ENCODE peak calls at places on chromosomes 7 and 10, in ten cellular contexts. One of them, this sample, is unnamed.

GRCh38 chr10:59361659-59362183 is 628 bp downstream of the FAM13C start:
- DNase-seq in choroid plexus epithelial cell: no peak
- DNase-seq in heart left ventricle: no peak
- DNase-seq in pancreas: no peak
- DNase-seq in lower lobe of right lung: no peak
- DNase-seq in astrocyte of the spinal cord: no peak
- DNase-seq in tibial nerve: no peak
- DNase-seq in tibial artery: no peak
- DNase-seq in fibroblast of mammary gland: no peak
- DNase-seq in A549: no peak
- DNase-seq in this sample: peak

GRCh38 chr10:84244651-84245270 is at the start of gene RGR:
- DNase-seq in choroid plexus epithelial cell: no peak
- DNase-seq in heart left ventricle: no peak
- DNase-seq in pancreas: no peak
- DNase-seq in lower lobe of right lung: no peak
- DNase-seq in astrocyte of the spinal cord: no peak
- DNase-seq in tibial nerve: peak
- DNase-seq in tibial artery: no peak
- DNase-seq in fibroblast of mammary gland: no peak
- DNase-seq in A549: no peak
- DNase-seq in this sample: no peak

GRCh38 chr10:96910488-96911395 is 78.6 kb downstream of the LCOR start:
- DNase-seq in choroid plexus epithelial cell: peak
- DNase-seq in heart left ventricle: no peak
- DNase-seq in pancreas: no peak
- DNase-seq in lower lobe of right lung: no peak
- DNase-seq in astrocyte of the spinal cord: peak
- DNase-seq in tibial nerve: peak
- DNase-seq in tibial artery: no peak
- DNase-seq in fibroblast of mammary gland: peak
- DNase-seq in A549: peak
- DNase-seq in this sample: peak

GRCh38 chr10:48404646-48405045 is 98.2 kb downstream of the MAPK8 start:
- DNase-seq in choroid plexus epithelial cell: peak
- DNase-seq in heart left ventricle: no peak
- DNase-seq in pancreas: no peak
- DNase-seq in lower lobe of right lung: no peak
- DNase-seq in astrocyte of the spinal cord: no peak
- DNase-seq in tibial nerve: no peak
- DNase-seq in tibial artery: no peak
- DNase-seq in fibroblast of mammary gland: peak
- DNase-seq in A549: no peak
- DNase-seq in this sample: no peak

GRCh38 chr7:134949171-134949570 is 37.1 kb upstream of the AGBL3 start:
- DNase-seq in choroid plexus epithelial cell: peak
- DNase-seq in heart left ventricle: no peak
- DNase-seq in pancreas: no peak
- DNase-seq in lower lobe of right lung: no peak
- DNase-seq in astrocyte of the spinal cord: no peak
- DNase-seq in tibial nerve: no peak
- DNase-seq in tibial artery: no peak
- DNase-seq in fibroblast of mammary gland: no peak
- DNase-seq in A549: no peak
- DNase-seq in this sample: no peak

GRCh38 chr7:89223906-89224395 is 428.4 kb upstream of the TEX47 start:
- DNase-seq in choroid plexus epithelial cell: no peak
- DNase-seq in heart left ventricle: no peak
- DNase-seq in pancreas: no peak
- DNase-seq in lower lobe of right lung: no peak
- DNase-seq in astrocyte of the spinal cord: no peak
- DNase-seq in tibial nerve: no peak
- DNase-seq in tibial artery: no peak
- DNase-seq in fibroblast of mammary gland: peak
- DNase-seq in A549: no peak
- DNase-seq in this sample: peak

GRCh38 chr10:97096327-97097153 is 89.2 kb downstream of the SLIT1 start:
- DNase-seq in choroid plexus epithelial cell: no peak
- DNase-seq in heart left ventricle: peak
- DNase-seq in pancreas: no peak
- DNase-seq in lower lobe of right lung: no peak
- DNase-seq in astrocyte of the spinal cord: no peak
- DNase-seq in tibial nerve: no peak
- DNase-seq in tibial artery: no peak
- DNase-seq in fibroblast of mammary gland: no peak
- DNase-seq in A549: no peak
- DNase-seq in this sample: no peak

GRCh38 chr10:126037946-126038345 is 141.6 kb downstream of the FANK1 start:
- DNase-seq in choroid plexus epithelial cell: no peak
- DNase-seq in heart left ventricle: no peak
- DNase-seq in pancreas: no peak
- DNase-seq in lower lobe of right lung: no peak
- DNase-seq in astrocyte of the spinal cord: no peak
- DNase-seq in tibial nerve: no peak
- DNase-seq in tibial artery: no peak
- DNase-seq in fibroblast of mammary gland: no peak
- DNase-seq in A549: no peak
- DNase-seq in this sample: no peak

GRCh38 chr7:124989911-124990310 is 60.3 kb upstream of the POT1 start:
- DNase-seq in choroid plexus epithelial cell: peak
- DNase-seq in heart left ventricle: no peak
- DNase-seq in pancreas: no peak
- DNase-seq in lower lobe of right lung: no peak
- DNase-seq in astrocyte of the spinal cord: peak
- DNase-seq in tibial nerve: no peak
- DNase-seq in tibial artery: no peak
- DNase-seq in fibroblast of mammary gland: peak
- DNase-seq in A549: no peak
- DNase-seq in this sample: no peak

GRCh38 chr7:151283302-151283701 is 34.8 kb upstream of the SMARCD3 start:
- DNase-seq in choroid plexus epithelial cell: no peak
- DNase-seq in heart left ventricle: no peak
- DNase-seq in pancreas: no peak
- DNase-seq in lower lobe of right lung: no peak
- DNase-seq in astrocyte of the spinal cord: no peak
- DNase-seq in tibial nerve: no peak
- DNase-seq in tibial artery: no peak
- DNase-seq in fibroblast of mammary gland: no peak
- DNase-seq in A549: no peak
- DNase-seq in this sample: no peak

GRCh38 chr7:47191876-47192291 is 390.0 kb downstream of the TNS3 start:
- DNase-seq in choroid plexus epithelial cell: no peak
- DNase-seq in heart left ventricle: no peak
- DNase-seq in pancreas: no peak
- DNase-seq in lower lobe of right lung: peak
- DNase-seq in astrocyte of the spinal cord: no peak
- DNase-seq in tibial nerve: no peak
- DNase-seq in tibial artery: no peak
- DNase-seq in fibroblast of mammary gland: no peak
- DNase-seq in A549: no peak
- DNase-seq in this sample: no peak

GRCh38 chr7:50791363-50791762 is 8.7 kb upstream of the GRB10 start:
- DNase-seq in choroid plexus epithelial cell: no peak
- DNase-seq in heart left ventricle: no peak
- DNase-seq in pancreas: no peak
- DNase-seq in lower lobe of right lung: no peak
- DNase-seq in astrocyte of the spinal cord: no peak
- DNase-seq in tibial nerve: no peak
- DNase-seq in tibial artery: no peak
- DNase-seq in fibroblast of mammary gland: no peak
- DNase-seq in A549: no peak
- DNase-seq in this sample: no peak
- H3K4me3 ChIP-seq in choroid plexus epithelial cell: peak
- H3K4me3 ChIP-seq in heart left ventricle: peak
- H3K4me3 ChIP-seq in pancreas: peak
- H3K4me3 ChIP-seq in lower lobe of right lung: peak
- H3K4me3 ChIP-seq in astrocyte of the spinal cord: peak
- H3K4me3 ChIP-seq in tibial nerve: peak
- H3K4me3 ChIP-seq in tibial artery: peak
- H3K4me3 ChIP-seq in fibroblast of mammary gland: peak
- H3K4me3 ChIP-seq in A549: peak
- H3K4me3 ChIP-seq in this sample: peak

GRCh38 chr10:33660329-33660728 is 325.9 kb upstream of the NRP1 start:
- DNase-seq in choroid plexus epithelial cell: no peak
- DNase-seq in heart left ventricle: no peak
- DNase-seq in pancreas: no peak
- DNase-seq in lower lobe of right lung: no peak
- DNase-seq in astrocyte of the spinal cord: no peak
- DNase-seq in tibial nerve: no peak
- DNase-seq in tibial artery: no peak
- DNase-seq in fibroblast of mammary gland: no peak
- DNase-seq in A549: no peak
- DNase-seq in this sample: no peak
- TF ChIP-seq CTCF in choroid plexus epithelial cell: no peak
- TF ChIP-seq CTCF in heart left ventricle: no peak
- TF ChIP-seq CTCF in pancreas: no peak
- TF ChIP-seq CTCF in lower lobe of right lung: no peak
- TF ChIP-seq CTCF in astrocyte of the spinal cord: no peak
- TF ChIP-seq CTCF in tibial nerve: no peak
- TF ChIP-seq CTCF in tibial artery: no peak
- TF ChIP-seq CTCF in fibroblast of mammary gland: no peak
- TF ChIP-seq CTCF in A549: no peak
- TF ChIP-seq CTCF in this sample: no peak

GRCh38 chr7:99410635-99411034 is 1.9 kb downstream of the BUD31 start:
- DNase-seq in choroid plexus epithelial cell: no peak
- DNase-seq in heart left ventricle: no peak
- DNase-seq in pancreas: no peak
- DNase-seq in lower lobe of right lung: no peak
- DNase-seq in astrocyte of the spinal cord: no peak
- DNase-seq in tibial nerve: no peak
- DNase-seq in tibial artery: no peak
- DNase-seq in fibroblast of mammary gland: no peak
- DNase-seq in A549: no peak
- DNase-seq in this sample: no peak
- H3K4me3 ChIP-seq in choroid plexus epithelial cell: no peak
- H3K4me3 ChIP-seq in heart left ventricle: no peak
- H3K4me3 ChIP-seq in pancreas: no peak
- H3K4me3 ChIP-seq in lower lobe of right lung: no peak
- H3K4me3 ChIP-seq in astrocyte of the spinal cord: no peak
- H3K4me3 ChIP-seq in tibial nerve: no peak
- H3K4me3 ChIP-seq in tibial artery: no peak
- H3K4me3 ChIP-seq in fibroblast of mammary gland: no peak
- H3K4me3 ChIP-seq in A549: no peak
- H3K4me3 ChIP-seq in this sample: no peak

DNA sequence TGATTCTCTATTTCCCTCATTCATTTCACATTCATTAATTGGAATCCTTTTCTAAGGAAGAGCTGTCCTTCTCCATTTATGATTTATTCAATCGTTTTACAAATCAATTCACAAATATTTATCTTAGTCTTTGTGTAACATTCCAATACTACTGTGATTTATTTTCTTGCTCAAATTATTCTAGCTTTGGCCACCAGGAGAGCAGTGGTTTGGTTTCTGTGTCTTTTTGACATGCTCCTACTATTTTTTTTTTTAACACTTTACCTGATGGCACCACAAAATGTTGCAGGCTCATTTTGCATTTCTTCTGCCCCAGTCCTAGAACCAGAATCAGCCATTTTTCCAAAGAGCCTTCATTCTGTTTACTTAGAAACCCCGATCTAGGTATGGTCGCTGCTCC is 13.3 kb upstream of the RBM33 start:
- DNase-seq in choroid plexus epithelial cell: no peak
- DNase-seq in heart left ventricle: no peak
- DNase-seq in pancreas: no peak
- DNase-seq in lower lobe of right lung: no peak
- DNase-seq in astrocyte of the spinal cord: no peak
- DNase-seq in tibial nerve: no peak
- DNase-seq in tibial artery: no peak
- DNase-seq in fibroblast of mammary gland: no peak
- DNase-seq in A549: no peak
- DNase-seq in this sample: no peak
- TF ChIP-seq CTCF in choroid plexus epithelial cell: peak
- TF ChIP-seq CTCF in heart left ventricle: no peak
- TF ChIP-seq CTCF in pancreas: no peak
- TF ChIP-seq CTCF in lower lobe of right lung: no peak
- TF ChIP-seq CTCF in astrocyte of the spinal cord: no peak
- TF ChIP-seq CTCF in tibial nerve: no peak
- TF ChIP-seq CTCF in tibial artery: no peak
- TF ChIP-seq CTCF in fibroblast of mammary gland: no peak
- TF ChIP-seq CTCF in A549: no peak
- TF ChIP-seq CTCF in this sample: no peak